ENCODE peak calls at places on chromosomes 7 and 10, in six cellular contexts. One of them, this sample, is unnamed.
A peak's percentile ranks its signal among the peaks of the same experiment; 100 is the strongest.

GRCh38 chr7:87628780-87629569 is 777 bp downstream of the RUNDC3B start:
- DNase-seq in IMR-90: no peak
- DNase-seq in AG04450: no peak
- DNase-seq in adrenal gland: peak; percentile 84
- DNase-seq in thoracic aorta: no peak
- DNase-seq in WERI-Rb-1: peak; percentile 56
- DNase-seq in this sample: peak; percentile 78

GRCh38 chr7:128247640-128248194 is 6.6 kb downstream of the LEP start:
- DNase-seq in thoracic aorta: no peak
- DNase-seq in AG04450: no peak
- DNase-seq in WERI-Rb-1: no peak
- DNase-seq in adrenal gland: no peak
- DNase-seq in IMR-90: peak; percentile 35
- DNase-seq in this sample: no peak

GRCh38 chr10:129483427-129484010 is 16.5 kb downstream of the MGMT start:
- DNase-seq in IMR-90: no peak
- DNase-seq in thoracic aorta: no peak
- DNase-seq in adrenal gland: no peak
- DNase-seq in WERI-Rb-1: no peak
- DNase-seq in AG04450: no peak
- DNase-seq in this sample: no peak

GRCh38 chr10:77006836-77007511 is 630.6 kb downstream of the KCNMA1 start:
- DNase-seq in WERI-Rb-1: no peak
- DNase-seq in AG04450: no peak
- DNase-seq in IMR-90: peak; percentile 3
- DNase-seq in thoracic aorta: no peak
- DNase-seq in adrenal gland: no peak
- DNase-seq in this sample: no peak

GRCh38 chr10:131769691-131770090 is 131.1 kb upstream of the PPP2R2D start:
- DNase-seq in adrenal gland: no peak
- DNase-seq in IMR-90: no peak
- DNase-seq in WERI-Rb-1: no peak
- DNase-seq in thoracic aorta: no peak
- DNase-seq in AG04450: no peak
- DNase-seq in this sample: no peak

GRCh38 chr7:77246031-77246430 is 46.4 kb upstream of the FGL2 start:
- DNase-seq in IMR-90: no peak
- DNase-seq in WERI-Rb-1: no peak
- DNase-seq in AG04450: no peak
- DNase-seq in adrenal gland: no peak
- DNase-seq in thoracic aorta: no peak
- DNase-seq in this sample: no peak

GRCh38 chr10:130108934-130109604 is 1.6 kb downstream of the C10orf143 start:
- DNase-seq in thoracic aorta: no peak
- DNase-seq in IMR-90: no peak
- DNase-seq in AG04450: no peak
- DNase-seq in WERI-Rb-1: no peak
- DNase-seq in adrenal gland: no peak
- DNase-seq in this sample: no peak

GRCh38 chr10:126504051-126504760 is 115.9 kb upstream of the ADAM12 start:
- DNase-seq in WERI-Rb-1: peak; percentile 60
- DNase-seq in AG04450: peak; percentile 23
- DNase-seq in thoracic aorta: no peak
- DNase-seq in adrenal gland: peak; percentile 53
- DNase-seq in IMR-90: peak; percentile 64
- DNase-seq in this sample: peak; percentile 83

DNA sequence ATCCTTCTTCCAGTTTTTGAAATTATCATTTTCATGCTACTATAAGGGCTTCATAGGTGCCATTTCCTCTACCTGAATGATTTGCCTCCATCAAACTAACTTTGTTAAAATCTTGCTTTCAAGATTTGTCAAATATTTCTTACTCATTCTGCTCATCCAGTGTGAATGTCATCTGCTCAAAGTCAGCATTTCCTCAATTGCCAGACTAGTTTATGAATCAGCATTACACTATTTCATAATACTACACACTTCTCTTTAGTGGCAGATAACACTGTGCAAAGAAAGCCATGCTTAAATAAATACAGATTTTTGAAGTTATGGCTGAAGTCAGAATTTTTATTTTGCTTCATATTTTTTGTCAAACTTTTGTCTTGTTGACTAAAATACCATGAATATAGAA is 21.3 kb upstream of the LIPF start:
- DNase-seq in WERI-Rb-1: no peak
- DNase-seq in adrenal gland: no peak
- DNase-seq in thoracic aorta: no peak
- DNase-seq in IMR-90: peak; percentile 60
- DNase-seq in AG04450: no peak
- DNase-seq in this sample: no peak
- H3K27ac ChIP-seq in WERI-Rb-1: no peak overlapping the region
- H3K27ac ChIP-seq in adrenal gland: no peak overlapping the region
- H3K27ac ChIP-seq in thoracic aorta: no peak overlapping the region
- H3K27ac ChIP-seq in IMR-90: no peak overlapping the region
- H3K27ac ChIP-seq in AG04450: no peak overlapping the region
- H3K27ac ChIP-seq in this sample: no peak overlapping the region

GRCh38 chr10:79068203-79068561 is 584 bp upstream of the ZMIZ1 start:
- DNase-seq in adrenal gland: peak; percentile 45
- DNase-seq in IMR-90: no peak
- DNase-seq in thoracic aorta: no peak
- DNase-seq in WERI-Rb-1: no peak
- DNase-seq in AG04450: no peak
- DNase-seq in this sample: no peak

GRCh38 chr10:79070091-79070610 is 1.4 kb downstream of the ZMIZ1 start:
- DNase-seq in adrenal gland: no peak
- DNase-seq in WERI-Rb-1: no peak
- DNase-seq in thoracic aorta: no peak
- DNase-seq in AG04450: no peak
- DNase-seq in IMR-90: no peak
- DNase-seq in this sample: peak; percentile 69

GRCh38 chr10:79069325-79070090 is 742 bp downstream of the ZMIZ1 start:
- DNase-seq in thoracic aorta: no peak
- DNase-seq in WERI-Rb-1: peak; percentile 38
- DNase-seq in AG04450: no peak
- DNase-seq in adrenal gland: peak; percentile 59
- DNase-seq in IMR-90: no peak
- DNase-seq in this sample: peak; percentile 74

GRCh38 chr10:79067241-79068202 is 1.2 kb upstream of the ZMIZ1 start:
- DNase-seq in WERI-Rb-1: peak; percentile 91
- DNase-seq in adrenal gland: peak; percentile 91
- DNase-seq in AG04450: peak; percentile 84
- DNase-seq in IMR-90: peak; percentile 91
- DNase-seq in thoracic aorta: peak; percentile 63
- DNase-seq in this sample: peak; percentile 99

DNA sequence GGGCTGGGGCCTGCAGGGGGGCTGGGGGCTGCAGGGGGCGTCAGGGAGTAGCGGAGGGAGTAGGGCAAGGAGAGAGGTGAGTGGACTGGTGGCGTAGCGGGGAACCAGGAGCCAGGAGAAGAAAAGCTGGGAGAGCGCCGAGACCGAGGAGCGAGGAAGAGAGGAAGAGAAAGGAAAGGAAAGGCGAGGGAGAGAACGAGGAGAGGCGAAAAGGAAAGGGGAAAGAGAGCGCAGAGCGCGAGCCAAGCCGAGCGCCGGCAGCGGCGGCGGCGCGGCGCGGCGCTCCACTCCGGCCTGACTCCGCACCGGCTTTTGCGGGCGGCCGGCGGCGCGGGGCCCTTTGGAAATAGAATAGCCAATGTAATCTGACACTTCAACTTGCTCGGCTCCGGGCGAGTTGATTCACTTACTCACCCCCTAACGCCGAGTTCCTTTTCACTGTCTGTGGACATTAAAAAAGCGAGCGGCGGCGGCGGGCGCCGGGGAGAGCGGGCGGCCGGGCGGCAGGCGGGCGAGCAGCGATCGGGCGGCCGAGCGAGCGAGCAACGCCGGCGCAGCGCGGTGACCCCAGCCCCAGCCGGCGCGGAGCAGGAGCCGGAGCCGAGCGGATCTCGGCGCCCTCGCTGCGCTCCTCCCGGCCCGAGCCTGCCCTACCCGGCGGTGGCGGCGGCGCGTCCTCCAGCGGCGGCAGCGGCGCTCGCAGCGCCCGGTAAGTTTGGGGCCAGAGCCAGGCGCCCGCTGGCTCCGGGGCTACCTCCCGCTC is at the start of gene ZMIZ1:
- DNase-seq in thoracic aorta: peak; percentile 71
- DNase-seq in WERI-Rb-1: peak; percentile 87
- DNase-seq in IMR-90: peak; percentile 93
- DNase-seq in adrenal gland: peak; percentile 93
- DNase-seq in AG04450: peak; percentile 75
- DNase-seq in this sample: peak; percentile 95
- TF ChIP-seq CTCF in thoracic aorta: no peak
- TF ChIP-seq CTCF in WERI-Rb-1: peak; percentile 18
- TF ChIP-seq CTCF in IMR-90: peak; percentile 39
- TF ChIP-seq CTCF in adrenal gland: peak; percentile 30
- TF ChIP-seq CTCF in AG04450: peak; percentile 7
- TF ChIP-seq CTCF in this sample: peak; percentile 37

GRCh38 chr7:135320277-135320676 is 86.6 kb downstream of the STRA8 start:
- DNase-seq in thoracic aorta: peak; percentile 11
- DNase-seq in WERI-Rb-1: no peak
- DNase-seq in adrenal gland: peak; percentile 86
- DNase-seq in IMR-90: peak; percentile 86
- DNase-seq in AG04450: peak; percentile 58
- DNase-seq in this sample: no peak

GRCh38 chr7:135322571-135323340 is 89.1 kb downstream of the STRA8 start:
- DNase-seq in IMR-90: no peak
- DNase-seq in thoracic aorta: no peak
- DNase-seq in AG04450: no peak
- DNase-seq in WERI-Rb-1: no peak
- DNase-seq in adrenal gland: no peak
- DNase-seq in this sample: no peak

GRCh38 chr7:135317676-135318326 is 84.2 kb downstream of the STRA8 start:
- DNase-seq in IMR-90: no peak
- DNase-seq in WERI-Rb-1: peak; percentile 57
- DNase-seq in thoracic aorta: no peak
- DNase-seq in adrenal gland: no peak
- DNase-seq in AG04450: no peak
- DNase-seq in this sample: no peak

GRCh38 chr7:135316648-135317313 is 83.1 kb downstream of the STRA8 start:
- DNase-seq in thoracic aorta: no peak
- DNase-seq in AG04450: no peak
- DNase-seq in WERI-Rb-1: no peak
- DNase-seq in adrenal gland: no peak
- DNase-seq in IMR-90: no peak
- DNase-seq in this sample: no peak

DNA sequence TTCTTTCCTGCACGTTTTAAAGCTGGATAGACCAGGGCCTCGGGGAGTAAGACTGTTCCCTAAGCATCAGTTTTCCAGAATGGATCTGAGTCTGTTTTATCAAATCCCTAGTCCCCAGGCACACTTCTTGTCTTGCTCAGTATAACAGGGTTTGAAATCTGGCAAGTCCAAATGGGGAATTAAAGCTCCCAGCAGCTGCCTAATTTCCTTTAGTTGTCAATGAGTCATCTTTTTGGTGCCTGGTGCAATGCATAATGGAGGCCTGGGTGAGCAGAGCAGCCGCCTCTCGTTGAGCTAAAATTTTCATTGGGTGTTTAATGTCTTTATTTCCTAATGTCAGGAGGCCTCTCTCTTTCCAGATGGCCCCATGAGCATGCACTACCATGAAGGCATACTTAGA is 87.9 kb downstream of the STRA8 start:
- DNase-seq in IMR-90: peak; percentile 17
- DNase-seq in thoracic aorta: no peak
- DNase-seq in WERI-Rb-1: no peak
- DNase-seq in adrenal gland: no peak
- DNase-seq in AG04450: no peak
- DNase-seq in this sample: no peak
- H3K4me3 ChIP-seq in IMR-90: no peak overlapping the region
- H3K4me3 ChIP-seq in thoracic aorta: no peak overlapping the region
- H3K4me3 ChIP-seq in WERI-Rb-1: no peak overlapping the region
- H3K4me3 ChIP-seq in adrenal gland: no peak overlapping the region
- H3K4me3 ChIP-seq in AG04450: no peak overlapping the region
- H3K4me3 ChIP-seq in this sample: no peak overlapping the region

GRCh38 chr7:57427146-57427545 is 22.8 kb upstream of the ZNF716 start:
- DNase-seq in thoracic aorta: no peak
- DNase-seq in adrenal gland: no peak
- DNase-seq in IMR-90: no peak
- DNase-seq in AG04450: no peak
- DNase-seq in WERI-Rb-1: no peak
- DNase-seq in this sample: no peak
- H3K27ac ChIP-seq in thoracic aorta: no peak overlapping the region
- H3K27ac ChIP-seq in adrenal gland: no peak overlapping the region
- H3K27ac ChIP-seq in IMR-90: no peak overlapping the region
- H3K27ac ChIP-seq in AG04450: no peak overlapping the region
- H3K27ac ChIP-seq in WERI-Rb-1: no peak overlapping the region
- H3K27ac ChIP-seq in this sample: no peak overlapping the region

GRCh38 chr7:101125989-101126650 is 784 bp upstream of the SERPINE1 start:
- DNase-seq in thoracic aorta: no peak
- DNase-seq in adrenal gland: peak; percentile 82
- DNase-seq in WERI-Rb-1: no peak
- DNase-seq in IMR-90: peak; percentile 75
- DNase-seq in AG04450: no peak
- DNase-seq in this sample: no peak

GRCh38 chr7:101127460-101128039 is 646 bp downstream of the SERPINE1 start:
- DNase-seq in IMR-90: no peak
- DNase-seq in AG04450: no peak
- DNase-seq in WERI-Rb-1: no peak
- DNase-seq in adrenal gland: no peak
- DNase-seq in thoracic aorta: no peak
- DNase-seq in this sample: no peak

GRCh38 chr7:101128040-101128834 is 1.3 kb downstream of the SERPINE1 start:
- DNase-seq in adrenal gland: no peak
- DNase-seq in IMR-90: no peak
- DNase-seq in thoracic aorta: no peak
- DNase-seq in AG04450: no peak
- DNase-seq in WERI-Rb-1: no peak
- DNase-seq in this sample: no peak

GRCh38 chr7:101124376-101125056 is 2.4 kb upstream of the SERPINE1 start:
- DNase-seq in thoracic aorta: no peak
- DNase-seq in adrenal gland: no peak
- DNase-seq in AG04450: peak; percentile 59
- DNase-seq in IMR-90: peak; percentile 88
- DNase-seq in WERI-Rb-1: no peak
- DNase-seq in this sample: no peak

GRCh38 chr7:101126651-101127459 is at the start of gene SERPINE1:
- DNase-seq in AG04450: peak; percentile 99
- DNase-seq in IMR-90: peak; percentile 100
- DNase-seq in adrenal gland: peak; percentile 92
- DNase-seq in WERI-Rb-1: no peak
- DNase-seq in thoracic aorta: peak; percentile 97
- DNase-seq in this sample: peak; percentile 90
- TF ChIP-seq CTCF in AG04450: peak; percentile 49
- TF ChIP-seq CTCF in IMR-90: peak; percentile 22
- TF ChIP-seq CTCF in adrenal gland: peak; percentile 17
- TF ChIP-seq CTCF in WERI-Rb-1: no peak
- TF ChIP-seq CTCF in thoracic aorta: no peak
- TF ChIP-seq CTCF in this sample: peak; percentile 59

This sample was measured in endodermal cell.